ENCODE peak calls at places on chromosomes 1 and 21, in six cellular contexts. One of them, this sample, is unnamed.

GRCh38 chr1:17594690-17595601 is 55.4 kb downstream of the ARHGEF10L start:
- DNase-seq in adrenal gland: no peak
- DNase-seq in uterus: no peak
- DNase-seq in prostate gland: no peak
- DNase-seq in IMR-90: no peak
- DNase-seq in astrocyte: no peak
- DNase-seq in this sample: no peak

GRCh38 chr21:24759348-24760118 is 847.7 kb downstream of the MRPL39 start:
- DNase-seq in adrenal gland: no peak
- DNase-seq in uterus: no peak
- DNase-seq in prostate gland: no peak
- DNase-seq in IMR-90: no peak
- DNase-seq in astrocyte: no peak
- DNase-seq in this sample: no peak

GRCh38 chr1:175089319-175089718 is 21.7 kb downstream of the TNN start:
- DNase-seq in adrenal gland: no peak
- DNase-seq in uterus: no peak
- DNase-seq in prostate gland: no peak
- DNase-seq in IMR-90: no peak
- DNase-seq in astrocyte: no peak
- DNase-seq in this sample: peak; percentile 35

GRCh38 chr1:46996659-46997281 is 26.7 kb upstream of the CYP4X1 start:
- DNase-seq in adrenal gland: no peak
- DNase-seq in uterus: no peak
- DNase-seq in prostate gland: no peak
- DNase-seq in IMR-90: no peak
- DNase-seq in astrocyte: no peak
- DNase-seq in this sample: no peak

GRCh38 chr1:13520985-13521384 is 7.2 kb upstream of the LRRC38 start:
- DNase-seq in adrenal gland: no peak
- DNase-seq in uterus: no peak
- DNase-seq in prostate gland: no peak
- DNase-seq in IMR-90: no peak
- DNase-seq in astrocyte: no peak
- DNase-seq in this sample: no peak

GRCh38 chr1:193181985-193182384 is 4.4 kb downstream of the B3GALT2 start:
- DNase-seq in adrenal gland: no peak
- DNase-seq in uterus: no peak
- DNase-seq in prostate gland: no peak
- DNase-seq in IMR-90: peak; percentile 23
- DNase-seq in astrocyte: no peak
- DNase-seq in this sample: no peak

GRCh38 chr1:200242379-200243041 is 167.3 kb downstream of the ZNF281 start:
- DNase-seq in adrenal gland: peak; percentile 24
- DNase-seq in uterus: peak; percentile 30
- DNase-seq in prostate gland: no peak
- DNase-seq in IMR-90: peak; percentile 54
- DNase-seq in astrocyte: no peak
- DNase-seq in this sample: no peak

GRCh38 chr21:35375115-35375514 is 326.0 kb upstream of the RUNX1 start:
- DNase-seq in adrenal gland: no peak
- DNase-seq in uterus: no peak
- DNase-seq in prostate gland: no peak
- DNase-seq in IMR-90: peak; percentile 82
- DNase-seq in astrocyte: peak; percentile 85
- DNase-seq in this sample: no peak

GRCh38 chr1:2229032-2229920 is 1.2 kb downstream of the SKI start:
- DNase-seq in adrenal gland: peak; percentile 85
- DNase-seq in uterus: peak; percentile 81
- DNase-seq in prostate gland: peak; percentile 69
- DNase-seq in IMR-90: peak; percentile 69
- DNase-seq in astrocyte: peak; percentile 44
- DNase-seq in this sample: peak; percentile 79

GRCh38 chr1:53359225-53359933 is 31.5 kb upstream of the LRP8 start:
- DNase-seq in adrenal gland: no peak
- DNase-seq in uterus: no peak
- DNase-seq in prostate gland: no peak
- DNase-seq in IMR-90: no peak
- DNase-seq in astrocyte: no peak
- DNase-seq in this sample: peak; percentile 33

GRCh38 chr1:232599178-232600041 is 30.5 kb downstream of the SIPA1L2 start:
- DNase-seq in adrenal gland: no peak
- DNase-seq in uterus: no peak
- DNase-seq in prostate gland: no peak
- DNase-seq in IMR-90: peak; percentile 47
- DNase-seq in astrocyte: no peak
- DNase-seq in this sample: no peak

GRCh38 chr1:82153282-82153630 is 352.5 kb downstream of the ADGRL2 start:
- DNase-seq in adrenal gland: no peak
- DNase-seq in uterus: no peak
- DNase-seq in prostate gland: no peak
- DNase-seq in IMR-90: no peak
- DNase-seq in astrocyte: peak; percentile 47
- DNase-seq in this sample: no peak

GRCh38 chr21:46489800-46490199 is 31.1 kb downstream of the DIP2A start:
- DNase-seq in adrenal gland: no peak
- DNase-seq in uterus: no peak
- DNase-seq in prostate gland: no peak
- DNase-seq in IMR-90: no peak
- DNase-seq in astrocyte: no peak
- DNase-seq in this sample: no peak

GRCh38 chr1:3539707-3540425 is 71.4 kb downstream of the MEGF6 start:
- DNase-seq in adrenal gland: no peak
- DNase-seq in uterus: peak; percentile 42
- DNase-seq in prostate gland: peak; percentile 59
- DNase-seq in IMR-90: no peak
- DNase-seq in astrocyte: peak; percentile 64
- DNase-seq in this sample: no peak

GRCh38 chr1:47598357-47598756 is 160.5 kb downstream of the FOXD2 start:
- DNase-seq in adrenal gland: no peak
- DNase-seq in uterus: no peak
- DNase-seq in prostate gland: no peak
- DNase-seq in IMR-90: no peak
- DNase-seq in astrocyte: no peak
- DNase-seq in this sample: peak; percentile 24

GRCh38 chr1:100511058-100511457 is 26.9 kb upstream of the GPR88 start:
- DNase-seq in adrenal gland: no peak
- DNase-seq in uterus: no peak
- DNase-seq in prostate gland: no peak
- DNase-seq in IMR-90: no peak
- DNase-seq in astrocyte: no peak
- DNase-seq in this sample: no peak

GRCh38 chr21:39055167-39055767 is 128.0 kb downstream of the PSMG1 start:
- DNase-seq in adrenal gland: no peak
- DNase-seq in uterus: no peak
- DNase-seq in prostate gland: no peak
- DNase-seq in IMR-90: no peak
- DNase-seq in astrocyte: no peak
- DNase-seq in this sample: no peak

GRCh38 chr1:204520834-204521709 is 4.9 kb downstream of the MDM4 start:
- DNase-seq in adrenal gland: no peak
- DNase-seq in uterus: no peak
- DNase-seq in prostate gland: no peak
- DNase-seq in IMR-90: peak; percentile 90
- DNase-seq in astrocyte: peak; percentile 83
- DNase-seq in this sample: peak; percentile 41

GRCh38 chr1:83052865-83053264 is 946.1 kb downstream of the TTLL7 start:
- DNase-seq in adrenal gland: no peak
- DNase-seq in uterus: no peak
- DNase-seq in prostate gland: no peak
- DNase-seq in IMR-90: no peak
- DNase-seq in astrocyte: no peak
- DNase-seq in this sample: no peak

GRCh38 chr1:230424440-230425251 is 1.5 kb downstream of the PGBD5 start:
- DNase-seq in adrenal gland: no peak
- DNase-seq in uterus: no peak
- DNase-seq in prostate gland: peak; percentile 34
- DNase-seq in IMR-90: no peak
- DNase-seq in astrocyte: no peak
- DNase-seq in this sample: peak; percentile 84

GRCh38 chr1:117001254-117001927 is at the start of gene CD101:
- DNase-seq in adrenal gland: no peak
- DNase-seq in uterus: no peak
- DNase-seq in prostate gland: no peak
- DNase-seq in IMR-90: no peak
- DNase-seq in astrocyte: no peak
- DNase-seq in this sample: no peak

GRCh38 chr1:53678507-53678906 is 60.5 kb downstream of the GLIS1 start:
- DNase-seq in adrenal gland: no peak
- DNase-seq in uterus: no peak
- DNase-seq in prostate gland: no peak
- DNase-seq in IMR-90: peak; percentile 19
- DNase-seq in astrocyte: no peak
- DNase-seq in this sample: no peak

GRCh38 chr1:9435854-9436253 is 103.4 kb upstream of the SLC25A33 start:
- DNase-seq in adrenal gland: no peak
- DNase-seq in uterus: no peak
- DNase-seq in prostate gland: no peak
- DNase-seq in IMR-90: no peak
- DNase-seq in astrocyte: no peak
- DNase-seq in this sample: no peak

GRCh38 chr1:27562021-27562420 is 41.9 kb downstream of the AHDC1 start:
- DNase-seq in adrenal gland: no peak
- DNase-seq in uterus: no peak
- DNase-seq in prostate gland: no peak
- DNase-seq in IMR-90: no peak
- DNase-seq in astrocyte: no peak
- DNase-seq in this sample: no peak

GRCh38 chr1:214446772-214447556 is 104.4 kb downstream of the PTPN14 start:
- DNase-seq in adrenal gland: no peak
- DNase-seq in uterus: peak; percentile 21
- DNase-seq in prostate gland: peak; percentile 33
- DNase-seq in IMR-90: peak; percentile 93
- DNase-seq in astrocyte: peak; percentile 97
- DNase-seq in this sample: peak; percentile 94

GRCh38 chr21:19724081-19724480 is 1274.1 kb upstream of the NCAM2 start:
- DNase-seq in adrenal gland: no peak
- DNase-seq in uterus: no peak
- DNase-seq in prostate gland: no peak
- DNase-seq in IMR-90: no peak
- DNase-seq in astrocyte: no peak
- DNase-seq in this sample: no peak

GRCh38 chr1:243732627-243733026 is 117.4 kb downstream of the AKT3 start:
- DNase-seq in adrenal gland: no peak
- DNase-seq in uterus: no peak
- DNase-seq in prostate gland: no peak
- DNase-seq in IMR-90: no peak
- DNase-seq in astrocyte: no peak
- DNase-seq in this sample: peak; percentile 65

GRCh38 chr1:94608852-94609570 is 67.5 kb upstream of the F3 start:
- DNase-seq in adrenal gland: no peak
- DNase-seq in uterus: no peak
- DNase-seq in prostate gland: no peak
- DNase-seq in IMR-90: peak; percentile 85
- DNase-seq in astrocyte: peak; percentile 65
- DNase-seq in this sample: peak; percentile 36

GRCh38 chr1:213327318-213327667 is 276.3 kb downstream of the RPS6KC1 start:
- DNase-seq in adrenal gland: peak; percentile 53
- DNase-seq in uterus: no peak
- DNase-seq in prostate gland: no peak
- DNase-seq in IMR-90: peak; percentile 86
- DNase-seq in astrocyte: peak; percentile 92
- DNase-seq in this sample: no peak

GRCh38 chr21:16708431-16708830 is 804.4 kb upstream of the CXADR start:
- DNase-seq in adrenal gland: no peak
- DNase-seq in uterus: peak; percentile 17
- DNase-seq in prostate gland: no peak
- DNase-seq in IMR-90: peak; percentile 29
- DNase-seq in astrocyte: peak; percentile 36
- DNase-seq in this sample: no peak

GRCh38 chr1:226578946-226579639 is 30.5 kb downstream of the STUM start:
- DNase-seq in adrenal gland: no peak
- DNase-seq in uterus: no peak
- DNase-seq in prostate gland: no peak
- DNase-seq in IMR-90: no peak
- DNase-seq in astrocyte: no peak
- DNase-seq in this sample: no peak

GRCh38 chr1:62800274-62800673 is 16.3 kb downstream of the ATG4C start:
- DNase-seq in adrenal gland: no peak
- DNase-seq in uterus: no peak
- DNase-seq in prostate gland: no peak
- DNase-seq in IMR-90: no peak
- DNase-seq in astrocyte: no peak
- DNase-seq in this sample: no peak
- H3K27ac ChIP-seq in adrenal gland: no peak overlapping the region
- H3K27ac ChIP-seq in uterus: no peak overlapping the region
- H3K27ac ChIP-seq in prostate gland: no peak overlapping the region
- H3K27ac ChIP-seq in IMR-90: no peak overlapping the region
- H3K27ac ChIP-seq in astrocyte: no peak overlapping the region
- H3K27ac ChIP-seq in this sample: no peak overlapping the region

GRCh38 chr1:172574080-172574479 is 41.1 kb downstream of the SUCO start:
- DNase-seq in adrenal gland: no peak
- DNase-seq in uterus: no peak
- DNase-seq in prostate gland: no peak
- DNase-seq in IMR-90: no peak
- DNase-seq in astrocyte: no peak
- DNase-seq in this sample: no peak
- TF ChIP-seq CTCF in adrenal gland: no peak
- TF ChIP-seq CTCF in uterus: no peak
- TF ChIP-seq CTCF in prostate gland: no peak
- TF ChIP-seq CTCF in IMR-90: no peak
- TF ChIP-seq CTCF in astrocyte: no peak
- TF ChIP-seq CTCF in this sample: no peak

DNA sequence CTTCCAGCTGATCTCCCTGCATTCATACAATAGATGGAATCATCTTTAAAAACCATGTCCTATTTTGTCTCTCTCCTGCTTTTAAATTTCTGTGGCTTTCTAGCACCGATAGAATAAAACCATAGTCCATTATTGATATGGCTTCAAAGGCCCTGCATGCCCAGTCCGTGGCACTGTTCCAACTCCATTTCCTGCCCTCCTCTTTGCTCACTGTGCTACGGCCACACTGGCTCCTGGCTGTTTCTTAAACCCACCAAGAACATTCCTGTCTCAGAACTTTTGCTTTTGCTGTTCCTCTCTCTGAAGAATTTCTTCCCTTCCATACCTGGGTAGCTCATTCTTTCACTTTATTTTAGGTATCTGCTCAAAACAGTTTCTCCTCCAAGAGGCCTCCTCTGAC is 7.2 kb downstream of the SLAMF1 start:
- DNase-seq in adrenal gland: no peak
- DNase-seq in uterus: no peak
- DNase-seq in prostate gland: no peak
- DNase-seq in IMR-90: no peak
- DNase-seq in astrocyte: no peak
- DNase-seq in this sample: no peak
- H3K4me1 ChIP-seq in adrenal gland: no peaks in the 10 kb centered on the region
- H3K4me1 ChIP-seq in uterus: no peaks in the 10 kb centered on the region
- H3K4me1 ChIP-seq in prostate gland: no peaks in the 10 kb centered on the region
- H3K4me1 ChIP-seq in IMR-90: no peaks in the 10 kb centered on the region
- H3K4me1 ChIP-seq in astrocyte: no peaks in the 10 kb centered on the region
- H3K4me1 ChIP-seq in this sample: peaks cover 15% of the 10 kb centered on the region

GRCh38 chr1:220528049-220528678 is at the start of gene MARK1:
- DNase-seq in adrenal gland: peak; percentile 46
- DNase-seq in uterus: peak; percentile 63
- DNase-seq in prostate gland: peak; percentile 57
- DNase-seq in IMR-90: no peak
- DNase-seq in astrocyte: peak; percentile 27
- DNase-seq in this sample: peak; percentile 86
- H3K27ac ChIP-seq in adrenal gland: peak within 1 kb of the TSS; percentile 85
- H3K27ac ChIP-seq in uterus: peak within 1 kb of the TSS; percentile 73
- H3K27ac ChIP-seq in prostate gland: peak within 1 kb of the TSS; percentile 80
- H3K27ac ChIP-seq in IMR-90: no peak within 1 kb of the TSS
- H3K27ac ChIP-seq in astrocyte: no peak within 1 kb of the TSS
- H3K27ac ChIP-seq in this sample: peak within 1 kb of the TSS; percentile 47

This sample was measured in endodermal cell.